ENCODE peak calls at places on chromosomes 13 and 19, in eight cellular contexts. F, Q, N, J, T, X, W and Y are unnamed samples.

GRCh38 chr13:100523994-100524393 is 64.6 kb downstream of the GGACT start:
- DNase-seq in X (no peak), J (no peak), N (no peak), F (no peak), W (no peak), Q (no peak), T (no peak), Y (peak; percentile 95)

GRCh38 chr13:111035861-111036260 is 79.2 kb upstream of the ARHGEF7 start:
- DNase-seq in J (no peak), T (no peak), Q (no peak), W (no peak), N (no peak), X (no peak), F (no peak), Y (no peak)

GRCh38 chr13:31204592-31204991 is 4.8 kb downstream of the B3GLCT start:
- DNase-seq in N (peak; percentile 34), Q (no peak), F (no peak), J (no peak), T (no peak), X (no peak), W (no peak), Y (no peak)

GRCh38 chr13:112457485-112457884 is 81.3 kb downstream of the SPACA7 start:
- DNase-seq in J (no peak), F (no peak), T (no peak), N (no peak), Q (no peak), W (no peak), X (no peak), Y (peak; percentile 35)

GRCh38 chr13:76791290-76791664 is 94.9 kb downstream of the KCTD12 start:
- DNase-seq in X (no peak), W (no peak), J (no peak), T (no peak), F (no peak), N (no peak), Q (no peak), Y (no peak)

GRCh38 chr19:53908106-53908932 is 759 bp upstream of the CACNG7 start:
- DNase-seq in J (no peak), T (no peak), W (no peak), N (peak; percentile 68), F (peak; percentile 23), Q (no peak), X (no peak), Y (no peak)

GRCh38 chr13:97142452-97142851 is 79.7 kb upstream of the MBNL2 start:
- DNase-seq in Q (no peak), J (no peak), W (no peak), T (no peak), X (no peak), F (no peak), N (no peak), Y (peak; percentile 63)

GRCh38 chr19:8643860-8644653 is 13.6 kb downstream of the NFILZ start:
- DNase-seq in X (no peak), Q (no peak), N (no peak), W (no peak), T (no peak), J (no peak), F (no peak), Y (no peak)

GRCh38 chr19:16830679-16831078 is 1.5 kb downstream of the SIN3B start:
- DNase-seq in W (no peak), X (no peak), Q (no peak), N (no peak), F (no peak), T (no peak), J (no peak), Y (no peak)

GRCh38 chr13:30021611-30022010 is 171.2 kb upstream of the UBL3 start:
- DNase-seq in N (no peak), W (no peak), J (no peak), Q (no peak), X (no peak), F (no peak), T (no peak), Y (no peak)

GRCh38 chr19:5714819-5715218 is 5.1 kb downstream of the LONP1 start:
- DNase-seq in W (no peak), Q (no peak), X (no peak), N (no peak), F (no peak), T (no peak), J (no peak), Y (no peak)

GRCh38 chr19:54158812-54159351 is 639 bp downstream of the LENG1 start:
- DNase-seq in N (no peak), T (no peak), J (no peak), X (no peak), Q (peak; percentile 58), W (no peak), F (no peak), Y (no peak)

GRCh38 chr19:58096884-58097283 is 1.1 kb downstream of the ZSCAN18 start:
- DNase-seq in N (no peak), X (no peak), T (no peak), J (no peak), F (no peak), W (no peak), Q (no peak), Y (no peak)

GRCh38 chr19:28426902-28427232 is 786.1 kb downstream of the UQCRFS1 start:
- DNase-seq in F (no peak), J (no peak), W (no peak), N (no peak), X (no peak), Q (no peak), T (no peak), Y (no peak)

GRCh38 chr13:44068737-44069136 is 189.0 kb downstream of the LACC1 start:
- DNase-seq in X (no peak), J (no peak), N (no peak), F (no peak), T (no peak), Q (no peak), W (no peak), Y (no peak)

GRCh38 chr13:84683448-84683847 is 801.2 kb upstream of the SLITRK1 start:
- DNase-seq in N (no peak), W (no peak), J (no peak), Q (no peak), T (no peak), F (no peak), X (no peak), Y (no peak)

GRCh38 chr19:50222691-50223438 is 19.4 kb downstream of the MYH14 start:
- DNase-seq in W (no peak), F (no peak), Q (no peak), J (no peak), N (no peak), X (no peak), T (no peak), Y (no peak)

GRCh38 chr19:11159598-11160001 is 4.0 kb upstream of the SPC24 start:
- DNase-seq in N (no peak), X (no peak), T (no peak), F (no peak), W (no peak), Q (no peak), J (no peak), Y (no peak)

GRCh38 chr13:24851546-24851945 is 87.6 kb downstream of the RNF17 start:
- DNase-seq in W (no peak), F (no peak), Q (no peak), N (no peak), J (no peak), X (no peak), T (no peak), Y (no peak)

GRCh38 chr13:27523345-27524073 is 73.1 kb upstream of the MTIF3 start:
- DNase-seq in Q (no peak), W (no peak), J (no peak), X (no peak), N (no peak), T (no peak), F (no peak), Y (no peak)

GRCh38 chr19:39765091-39766076 is 13.3 kb upstream of the LEUTX start:
- DNase-seq in T (no peak), W (peak; percentile 18), Q (peak; percentile 49), X (peak; percentile 15), J (peak; percentile 37), N (peak; percentile 68), F (no peak), Y (no peak)